ENCODE peak calls at places on chromosomes 12 and 14, in six cellular contexts. One of them, this sample, is unnamed.

GRCh38 chr14:101101456-101102056 is 198.0 kb upstream of the RTL1 start:
- DNase-seq in H1: no peak
- DNase-seq in IMR-90: no peak
- DNase-seq in neuronal stem cell: no peak
- DNase-seq in mesenchymal stem cell: no peak
- DNase-seq in H9: no peak
- DNase-seq in this sample: peak; percentile 83

GRCh38 chr12:29518407-29518806 is 20.9 kb upstream of the OVCH1 start:
- DNase-seq in H1: no peak
- DNase-seq in IMR-90: no peak
- DNase-seq in neuronal stem cell: no peak
- DNase-seq in mesenchymal stem cell: no peak
- DNase-seq in H9: no peak
- DNase-seq in this sample: no peak

GRCh38 chr14:76962303-76962660 is 66.2 kb downstream of the IRF2BPL start:
- DNase-seq in H1: no peak
- DNase-seq in IMR-90: no peak
- DNase-seq in neuronal stem cell: no peak
- DNase-seq in mesenchymal stem cell: no peak
- DNase-seq in H9: no peak
- DNase-seq in this sample: no peak

GRCh38 chr14:24171422-24172260 is at the start of gene REC8:
- DNase-seq in H1: peak; percentile 97
- DNase-seq in IMR-90: no peak
- DNase-seq in neuronal stem cell: peak; percentile 94
- DNase-seq in mesenchymal stem cell: peak; percentile 92
- DNase-seq in H9: peak; percentile 100
- DNase-seq in this sample: peak; percentile 99

GRCh38 chr14:99663716-99664635 is 19.0 kb downstream of the HHIPL1 start:
- DNase-seq in H1: peak; percentile 88
- DNase-seq in IMR-90: no peak
- DNase-seq in neuronal stem cell: no peak
- DNase-seq in mesenchymal stem cell: no peak
- DNase-seq in H9: peak; percentile 85
- DNase-seq in this sample: peak; percentile 88

GRCh38 chr12:88083634-88084033 is 54.4 kb upstream of the C12orf50 start:
- DNase-seq in H1: no peak
- DNase-seq in IMR-90: no peak
- DNase-seq in neuronal stem cell: no peak
- DNase-seq in mesenchymal stem cell: no peak
- DNase-seq in H9: no peak
- DNase-seq in this sample: no peak

GRCh38 chr12:57983150-57983857 is 41.9 kb downstream of the ATP23 start:
- DNase-seq in H1: no peak
- DNase-seq in IMR-90: peak; percentile 67
- DNase-seq in neuronal stem cell: peak; percentile 50
- DNase-seq in mesenchymal stem cell: peak; percentile 64
- DNase-seq in H9: no peak
- DNase-seq in this sample: peak; percentile 51

GRCh38 chr12:5963515-5963914 is 18.5 kb upstream of the ANO2 start:
- DNase-seq in H1: no peak
- DNase-seq in IMR-90: no peak
- DNase-seq in neuronal stem cell: no peak
- DNase-seq in mesenchymal stem cell: no peak
- DNase-seq in H9: no peak
- DNase-seq in this sample: no peak

GRCh38 chr12:92574911-92575570 is 127.7 kb upstream of the PLEKHG7 start:
- DNase-seq in H1: no peak
- DNase-seq in IMR-90: no peak
- DNase-seq in neuronal stem cell: no peak
- DNase-seq in mesenchymal stem cell: no peak
- DNase-seq in H9: no peak
- DNase-seq in this sample: no peak

GRCh38 chr14:59897757-59898383 is 22.1 kb upstream of the LRRC9 start:
- DNase-seq in H1: peak; percentile 10
- DNase-seq in IMR-90: no peak
- DNase-seq in neuronal stem cell: no peak
- DNase-seq in mesenchymal stem cell: no peak
- DNase-seq in H9: peak; percentile 47
- DNase-seq in this sample: peak; percentile 55

GRCh38 chr12:2544213-2544612 is 250.6 kb upstream of the FKBP4 start:
- DNase-seq in H1: no peak
- DNase-seq in IMR-90: no peak
- DNase-seq in neuronal stem cell: no peak
- DNase-seq in mesenchymal stem cell: no peak
- DNase-seq in H9: no peak
- DNase-seq in this sample: no peak

GRCh38 chr12:15979096-15980091 is 68.3 kb downstream of the DERA start:
- DNase-seq in H1: no peak
- DNase-seq in IMR-90: peak; percentile 93
- DNase-seq in neuronal stem cell: no peak
- DNase-seq in mesenchymal stem cell: peak; percentile 37
- DNase-seq in H9: peak; percentile 70
- DNase-seq in this sample: peak; percentile 68

GRCh38 chr12:21891763-21892217 is 49.4 kb downstream of the ABCC9 start:
- DNase-seq in H1: no peak
- DNase-seq in IMR-90: no peak
- DNase-seq in neuronal stem cell: no peak
- DNase-seq in mesenchymal stem cell: no peak
- DNase-seq in H9: no peak
- DNase-seq in this sample: no peak

GRCh38 chr12:93169536-93169935 is 208.2 kb upstream of the NUDT4 start:
- DNase-seq in H1: no peak
- DNase-seq in IMR-90: no peak
- DNase-seq in neuronal stem cell: no peak
- DNase-seq in mesenchymal stem cell: no peak
- DNase-seq in H9: no peak
- DNase-seq in this sample: no peak

GRCh38 chr14:24456980-24457379 is 14.4 kb upstream of the SDR39U1 start:
- DNase-seq in H1: no peak
- DNase-seq in IMR-90: no peak
- DNase-seq in neuronal stem cell: no peak
- DNase-seq in mesenchymal stem cell: no peak
- DNase-seq in H9: no peak
- DNase-seq in this sample: no peak

GRCh38 chr14:61247935-61248334 is 33.2 kb downstream of the TMEM30B start:
- DNase-seq in H1: no peak
- DNase-seq in IMR-90: peak; percentile 91
- DNase-seq in neuronal stem cell: no peak
- DNase-seq in mesenchymal stem cell: no peak
- DNase-seq in H9: no peak
- DNase-seq in this sample: no peak

GRCh38 chr12:6460751-6461371 is 9.0 kb downstream of the TAPBPL start:
- DNase-seq in H1: no peak
- DNase-seq in IMR-90: no peak
- DNase-seq in neuronal stem cell: no peak
- DNase-seq in mesenchymal stem cell: no peak
- DNase-seq in H9: no peak
- DNase-seq in this sample: no peak

GRCh38 chr12:119911147-119911546 is 34.0 kb upstream of the CIT start:
- DNase-seq in H1: no peak
- DNase-seq in IMR-90: peak; percentile 95
- DNase-seq in neuronal stem cell: no peak
- DNase-seq in mesenchymal stem cell: no peak
- DNase-seq in H9: no peak
- DNase-seq in this sample: no peak

GRCh38 chr14:61184117-61184516 is 97.0 kb downstream of the TMEM30B start:
- DNase-seq in H1: no peak
- DNase-seq in IMR-90: peak; percentile 92
- DNase-seq in neuronal stem cell: no peak
- DNase-seq in mesenchymal stem cell: peak; percentile 75
- DNase-seq in H9: no peak
- DNase-seq in this sample: no peak

GRCh38 chr12:103924761-103925641 is 5.2 kb upstream of the HSP90B1 start:
- DNase-seq in H1: no peak
- DNase-seq in IMR-90: peak; percentile 88
- DNase-seq in neuronal stem cell: no peak
- DNase-seq in mesenchymal stem cell: peak; percentile 75
- DNase-seq in H9: no peak
- DNase-seq in this sample: peak; percentile 47

GRCh38 chr12:12745576-12746211 is 28.5 kb downstream of the CDKN1B start:
- DNase-seq in H1: no peak
- DNase-seq in IMR-90: no peak
- DNase-seq in neuronal stem cell: no peak
- DNase-seq in mesenchymal stem cell: no peak
- DNase-seq in H9: no peak
- DNase-seq in this sample: peak; percentile 77

GRCh38 chr12:84822541-84822940 is 90.1 kb downstream of the SLC6A15 start:
- DNase-seq in H1: no peak
- DNase-seq in IMR-90: peak; percentile 34
- DNase-seq in neuronal stem cell: no peak
- DNase-seq in mesenchymal stem cell: peak; percentile 26
- DNase-seq in H9: no peak
- DNase-seq in this sample: no peak

GRCh38 chr12:1799068-1799881 is 21.1 kb upstream of the LRTM2 start:
- DNase-seq in H1: no peak
- DNase-seq in IMR-90: no peak
- DNase-seq in neuronal stem cell: no peak
- DNase-seq in mesenchymal stem cell: no peak
- DNase-seq in H9: peak; percentile 27
- DNase-seq in this sample: no peak

GRCh38 chr12:108693781-108694180 is 37.5 kb downstream of the CORO1C start:
- DNase-seq in H1: no peak
- DNase-seq in IMR-90: no peak
- DNase-seq in neuronal stem cell: no peak
- DNase-seq in mesenchymal stem cell: no peak
- DNase-seq in H9: no peak
- DNase-seq in this sample: peak; percentile 66

GRCh38 chr14:46245281-46245680 is 406.3 kb downstream of the RPL10L start:
- DNase-seq in H1: no peak
- DNase-seq in IMR-90: no peak
- DNase-seq in neuronal stem cell: no peak
- DNase-seq in mesenchymal stem cell: no peak
- DNase-seq in H9: no peak
- DNase-seq in this sample: no peak
- H2BK15ac ChIP-seq in H1: no peak overlapping the region
- H2BK15ac ChIP-seq in IMR-90: no peak overlapping the region
- H2BK15ac ChIP-seq in neuronal stem cell: no peak overlapping the region
- H2BK15ac ChIP-seq in mesenchymal stem cell: no peak overlapping the region
- H2BK15ac ChIP-seq in H9: no peak overlapping the region
- H2BK15ac ChIP-seq in this sample: no peak overlapping the region

DNA sequence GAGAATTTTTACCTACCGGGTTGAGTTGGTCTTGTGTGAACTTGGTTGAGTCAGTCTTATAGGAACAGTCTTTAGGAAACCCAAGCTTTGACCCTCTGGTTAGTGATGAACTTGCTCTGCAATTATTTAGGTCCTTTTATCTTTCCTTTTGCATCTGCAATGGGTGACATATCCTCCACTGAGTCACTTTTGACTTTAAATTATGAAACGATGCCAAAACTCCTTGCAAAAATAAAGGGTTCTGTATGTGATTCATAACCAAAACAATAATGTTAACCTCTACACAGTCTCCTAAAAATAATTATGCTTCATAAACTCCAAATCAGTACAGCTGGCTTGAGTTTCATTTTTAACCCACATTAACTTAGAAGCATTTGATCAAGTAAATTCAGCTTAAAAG is 979.4 kb downstream of the GALC start:
- DNase-seq in H1: no peak
- DNase-seq in IMR-90: peak; percentile 88
- DNase-seq in neuronal stem cell: no peak
- DNase-seq in mesenchymal stem cell: no peak
- DNase-seq in H9: no peak
- DNase-seq in this sample: no peak
- H2BK15ac ChIP-seq in H1: no peak overlapping the region
- H2BK15ac ChIP-seq in IMR-90: no peak overlapping the region
- H2BK15ac ChIP-seq in neuronal stem cell: no peak overlapping the region
- H2BK15ac ChIP-seq in mesenchymal stem cell: no peak overlapping the region
- H2BK15ac ChIP-seq in H9: no peak overlapping the region
- H2BK15ac ChIP-seq in this sample: no peak overlapping the region

GRCh38 chr12:51187370-51187987 is 14.5 kb upstream of the TFCP2 start:
- DNase-seq in H1: no peak
- DNase-seq in IMR-90: no peak
- DNase-seq in neuronal stem cell: no peak
- DNase-seq in mesenchymal stem cell: no peak
- DNase-seq in H9: no peak
- DNase-seq in this sample: no peak
- H2BK15ac ChIP-seq in H1: no peak overlapping the region
- H2BK15ac ChIP-seq in IMR-90: no peak overlapping the region
- H2BK15ac ChIP-seq in neuronal stem cell: no peak overlapping the region
- H2BK15ac ChIP-seq in mesenchymal stem cell: no peak overlapping the region
- H2BK15ac ChIP-seq in H9: no peak overlapping the region
- H2BK15ac ChIP-seq in this sample: no peak overlapping the region

DNA sequence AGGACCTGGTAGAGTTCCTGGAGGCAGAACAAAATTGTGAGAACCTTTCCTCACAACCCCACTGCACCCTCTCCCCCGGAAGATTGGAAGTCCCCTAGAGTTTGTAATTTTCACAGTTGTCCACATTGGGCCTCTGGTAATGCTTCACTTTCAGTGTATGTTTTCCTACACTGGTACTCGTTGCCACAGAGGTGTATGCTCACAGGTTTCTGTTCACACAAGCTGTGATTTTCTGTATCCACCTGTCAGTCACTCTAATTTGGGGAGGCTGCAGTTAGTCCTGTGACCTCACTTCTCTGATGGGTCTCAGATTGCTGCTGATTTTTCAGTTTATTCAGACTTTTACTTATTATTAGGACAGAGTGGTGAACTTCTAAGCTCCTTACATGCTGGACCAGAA is 66.4 kb upstream of the BMP4 start:
- DNase-seq in H1: no peak
- DNase-seq in IMR-90: no peak
- DNase-seq in neuronal stem cell: no peak
- DNase-seq in mesenchymal stem cell: no peak
- DNase-seq in H9: no peak
- DNase-seq in this sample: no peak
- H2BK15ac ChIP-seq in H1: no peak overlapping the region
- H2BK15ac ChIP-seq in IMR-90: no peak overlapping the region
- H2BK15ac ChIP-seq in neuronal stem cell: no peak overlapping the region
- H2BK15ac ChIP-seq in mesenchymal stem cell: no peak overlapping the region
- H2BK15ac ChIP-seq in H9: no peak overlapping the region
- H2BK15ac ChIP-seq in this sample: no peak overlapping the region

GRCh38 chr12:110426300-110426910 is 22.9 kb upstream of the ANAPC7 start:
- DNase-seq in H1: no peak
- DNase-seq in IMR-90: peak; percentile 4
- DNase-seq in neuronal stem cell: no peak
- DNase-seq in mesenchymal stem cell: no peak
- DNase-seq in H9: no peak
- DNase-seq in this sample: no peak
- H2BK15ac ChIP-seq in H1: no peak overlapping the region
- H2BK15ac ChIP-seq in IMR-90: no peak overlapping the region
- H2BK15ac ChIP-seq in neuronal stem cell: no peak overlapping the region
- H2BK15ac ChIP-seq in mesenchymal stem cell: no peak overlapping the region
- H2BK15ac ChIP-seq in H9: no peak overlapping the region
- H2BK15ac ChIP-seq in this sample: no peak overlapping the region

DNA sequence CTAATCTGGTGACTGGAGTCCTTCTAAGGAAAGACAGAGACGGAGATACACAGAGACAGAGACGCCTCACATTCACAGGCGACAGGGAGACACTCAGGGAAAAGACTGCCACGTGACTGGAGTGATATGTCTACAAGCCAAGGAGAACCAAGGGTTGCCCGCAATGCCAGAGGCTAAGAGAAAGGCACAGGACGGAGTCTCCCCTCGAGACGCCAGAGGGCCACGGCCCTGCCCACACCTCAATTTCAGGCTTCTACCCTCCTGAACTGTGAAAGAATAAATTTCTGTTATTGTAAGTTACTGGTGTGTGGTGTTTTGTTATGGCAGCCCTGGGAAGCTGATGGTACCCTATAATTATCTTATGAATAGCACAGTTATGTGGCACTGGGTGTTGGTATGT is 11.6 kb upstream of the RAN start:
- DNase-seq in H1: no peak
- DNase-seq in IMR-90: no peak
- DNase-seq in neuronal stem cell: no peak
- DNase-seq in mesenchymal stem cell: no peak
- DNase-seq in H9: no peak
- DNase-seq in this sample: no peak
- H2BK15ac ChIP-seq in H1: no peak overlapping the region
- H2BK15ac ChIP-seq in IMR-90: no peak overlapping the region
- H2BK15ac ChIP-seq in neuronal stem cell: no peak overlapping the region
- H2BK15ac ChIP-seq in mesenchymal stem cell: no peak overlapping the region
- H2BK15ac ChIP-seq in H9: no peak overlapping the region
- H2BK15ac ChIP-seq in this sample: no peak overlapping the region